ENCODE peak calls at places on chromosomes 16 and 17, in four cellular contexts. V is neural progenitor cell, Y is GM23248, I is HCT116. F is an unnamed sample.

GRCh38 chr17:32876414-32877163 is at the start of gene MYO1D:
- DNase-seq in V (peak; percentile 71), Y (peak; percentile 61), I (peak; percentile 46), F (peak; percentile 86)

GRCh38 chr17:10729334-10730193 is at the start of gene TMEM220:
- DNase-seq in V (peak; percentile 90), Y (peak; percentile 89), I (no peak), F (peak; percentile 5)

GRCh38 chr17:39626171-39626670 is 531 bp upstream of the PPP1R1B start:
- DNase-seq in V (no peak), Y (no peak), I (no peak), F (no peak)

GRCh38 chr17:45294506-45294905 is 22.3 kb downstream of the MAP3K14 start:
- DNase-seq in V (no peak), Y (peak; percentile 89), I (no peak), F (peak; percentile 54)

GRCh38 chr17:29766796-29767327 is 144.2 kb upstream of the CORO6 start:
- DNase-seq in V (no peak), Y (no peak), I (no peak), F (no peak)

GRCh38 chr16:54812229-54812628 is 118.4 kb upstream of the IRX5 start:
- DNase-seq in V (no peak), Y (peak; percentile 22), I (no peak), F (no peak)

GRCh38 chr17:1559047-1559742 is 3.4 kb downstream of the PITPNA start:
- DNase-seq in V (peak; percentile 57), Y (no peak), I (no peak), F (no peak)

GRCh38 chr17:36085710-36086268 is 4.2 kb downstream of the CCL3 start:
- DNase-seq in V (no peak), Y (peak; percentile 37), I (no peak), F (peak; percentile 16)

GRCh38 chr17:7807206-7807605 is 26.8 kb upstream of the KDM6B start:
- DNase-seq in V (no peak), Y (no peak), I (no peak), F (no peak)

GRCh38 chr17:69506489-69506888 is 92.0 kb downstream of the MAP2K6 start:
- DNase-seq in V (peak; percentile 57), Y (peak; percentile 8), I (no peak), F (no peak)

GRCh38 chr16:54633943-54634362 is 296.7 kb upstream of the IRX5 start:
- DNase-seq in V (peak; percentile 65), Y (peak; percentile 57), I (peak; percentile 39), F (peak; percentile 43)

GRCh38 chr17:3222505-3222904 is 15.0 kb downstream of the OR1A1 start:
- DNase-seq in V (no peak), Y (no peak), I (no peak), F (no peak)

GRCh38 chr16:76634847-76635697 is 357.9 kb downstream of the CNTNAP4 start:
- DNase-seq in V (no peak), Y (no peak), I (no peak), F (no peak)

GRCh38 chr16:81707411-81708321 is 71.4 kb upstream of the PLCG2 start:
- DNase-seq in V (no peak), Y (peak; percentile 80), I (no peak), F (peak; percentile 38)

GRCh38 chr17:40791116-40791515 is 8.6 kb downstream of the KRT28 start:
- DNase-seq in V (no peak), Y (no peak), I (no peak), F (no peak)

GRCh38 chr16:17304124-17304813 is 166.5 kb downstream of the XYLT1 start:
- DNase-seq in V (no peak), Y (no peak), I (peak; percentile 22), F (peak; percentile 81)

GRCh38 chr17:64617125-64617780 is 44.9 kb downstream of the SMURF2 start:
- DNase-seq in V (no peak), Y (peak; percentile 56), I (no peak), F (no peak)

GRCh38 chr17:38352245-38353083 is 820 bp downstream of the SOCS7 start:
- DNase-seq in V (peak; percentile 58), Y (peak; percentile 64), I (no peak), F (peak; percentile 31)

GRCh38 chr17:39062846-39063680 is 88.4 kb downstream of the PLXDC1 start:
- DNase-seq in V (no peak), Y (peak; percentile 70), I (no peak), F (peak; percentile 66)

GRCh38 chr16:31487720-31488629 is 5.1 kb downstream of the SLC5A2 start:
- DNase-seq in V (peak; percentile 76), Y (peak; percentile 53), I (no peak), F (peak; percentile 66)

GRCh38 chr16:3654249-3654991 is at the start of gene DNASE1:
- DNase-seq in V (peak; percentile 63), Y (peak; percentile 77), I (peak; percentile 47), F (peak; percentile 40)

GRCh38 chr17:43578699-43579569 is 32.8 kb upstream of the ETV4 start:
- DNase-seq in V (peak; percentile 51), Y (peak; percentile 62), I (no peak), F (peak; percentile 49)

GRCh38 chr17:36591434-36592315 is at the start of gene DHRS11:
- DNase-seq in V (peak; percentile 95), Y (peak; percentile 90), I (peak; percentile 19), F (peak; percentile 74)

GRCh38 chr17:55215711-55216110 is 49.0 kb upstream of the HLF start:
- DNase-seq in V (no peak), Y (no peak), I (no peak), F (no peak)

GRCh38 chr16:88208112-88208511 is 174.6 kb upstream of the ZNF469 start:
- DNase-seq in V (no peak), Y (no peak), I (no peak), F (no peak)

GRCh38 chr16:24524855-24525652 is 14.3 kb upstream of the RBBP6 start:
- DNase-seq in V (no peak), Y (no peak), I (no peak), F (no peak)

GRCh38 chr17:32117399-32117798 is 24.9 kb upstream of the RHOT1 start:
- DNase-seq in V (no peak), Y (no peak), I (no peak), F (no peak)

GRCh38 chr17:59037960-59038359 is 68.7 kb downstream of the TRIM37 start:
- DNase-seq in V (no peak), Y (no peak), I (no peak), F (no peak)

GRCh38 chr16:998211-998610 is 16.6 kb downstream of the SOX8 start:
- DNase-seq in V (no peak), Y (no peak), I (no peak), F (no peak)

GRCh38 chr17:47650525-47651522 is 1.1 kb downstream of the KPNB1 start:
- DNase-seq in V (peak; percentile 99), Y (peak; percentile 98), I (peak; percentile 96), F (peak; percentile 98)

GRCh38 chr17:47649153-47649971 is at the start of gene KPNB1:
- DNase-seq in V (peak; percentile 100), Y (peak; percentile 100), I (peak; percentile 100), F (peak; percentile 100)

GRCh38 chr17:47652570-47652969 is 2.9 kb downstream of the KPNB1 start:
- DNase-seq in V (peak; percentile 8), Y (peak; percentile 43), I (no peak), F (no peak)

GRCh38 chr17:47651704-47652103 is 2.0 kb downstream of the KPNB1 start:
- DNase-seq in V (no peak), Y (no peak), I (no peak), F (no peak)

DNA sequence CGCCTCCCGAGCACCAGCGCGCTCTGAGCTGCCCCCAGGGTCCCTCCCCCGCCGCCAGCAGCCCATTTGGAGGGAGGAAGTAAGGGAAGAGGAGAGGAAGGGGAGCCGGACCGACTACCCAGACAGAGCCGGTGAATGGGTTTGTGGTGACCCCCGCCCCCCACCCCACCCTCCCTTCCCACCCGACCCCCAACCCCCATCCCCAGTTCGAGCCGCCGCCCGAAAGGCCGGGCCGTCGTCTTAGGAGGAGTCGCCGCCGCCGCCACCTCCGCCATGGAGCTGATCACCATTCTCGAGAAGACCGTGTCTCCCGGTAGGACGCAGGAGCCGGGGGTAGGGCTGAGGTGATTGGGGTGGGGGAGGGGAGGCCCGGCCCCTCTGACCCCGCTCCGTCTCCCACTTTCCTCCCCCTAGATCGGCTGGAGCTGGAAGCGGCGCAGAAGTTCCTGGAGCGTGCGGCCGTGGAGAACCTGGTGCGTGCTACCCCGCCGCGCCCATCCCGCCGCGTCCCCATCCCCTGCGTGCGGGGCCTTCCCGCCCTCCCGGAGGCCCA is 329 bp downstream of the KPNB1 start:
- DNase-seq in V (peak; percentile 79), Y (no peak), I (no peak), F (no peak)
- H2AFZ ChIP-seq in V (no peak overlapping the region), Y (no peak overlapping the region), I (no peak overlapping the region), F (no peak overlapping the region)

DNA sequence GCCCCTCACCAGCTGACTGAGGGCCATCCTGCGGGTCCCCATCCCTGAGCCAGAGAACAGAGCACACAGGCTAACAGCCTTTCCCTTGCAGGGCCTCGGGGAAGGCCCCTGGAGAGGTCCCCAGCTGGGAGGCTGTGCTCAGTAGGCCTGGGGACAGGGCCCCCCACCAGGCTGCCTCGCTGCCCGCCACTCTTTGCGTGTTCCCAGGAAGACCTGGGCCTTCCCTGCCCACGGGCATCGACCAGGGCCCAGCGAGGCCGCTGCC is 785 bp downstream of the HID1 start:
- DNase-seq in V (no peak), Y (no peak), I (no peak), F (no peak)
- TF ChIP-seq EZH2 in V (peak; percentile 29), Y (no peak), I (no peak), F (peak; percentile 34)

DNA sequence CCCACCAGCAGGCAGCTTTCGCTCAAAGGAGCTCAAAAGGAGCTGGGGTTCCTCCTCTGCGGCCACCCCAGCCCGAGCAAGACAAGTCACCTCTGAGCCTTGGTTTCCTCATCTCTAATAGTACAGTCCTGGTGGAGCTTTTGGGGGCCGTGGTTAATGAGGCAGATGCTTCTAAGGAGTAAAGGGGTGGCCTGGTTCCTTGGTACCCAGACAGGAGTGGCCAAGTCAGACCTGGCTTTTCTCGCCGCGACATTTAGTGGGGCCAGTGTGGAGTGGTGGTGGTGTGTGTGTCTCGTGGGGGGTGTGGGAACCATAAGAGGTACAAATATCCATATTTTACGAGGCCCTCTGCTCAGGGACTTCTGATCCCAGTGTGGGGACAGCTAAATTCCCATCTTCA is 6.7 kb downstream of the FOXF1 start:
- DNase-seq in V (no peak), Y (no peak), I (no peak), F (no peak)
- H3K9ac ChIP-seq in V (no peak overlapping the region), Y (no peak overlapping the region), I (no peak overlapping the region), F (no peak overlapping the region)

GRCh38 chr16:10827691-10828341 is 9.2 kb upstream of the TVP23A start:
- DNase-seq in V (no peak), Y (peak; percentile 95), I (no peak), F (peak; percentile 62)

GRCh38 chr16:10833271-10833670 is 14.7 kb upstream of the TVP23A start:
- DNase-seq in V (no peak), Y (no peak), I (no peak), F (no peak)

GRCh38 chr16:10831899-10832886 is 13.6 kb upstream of the TVP23A start:
- DNase-seq in V (no peak), Y (no peak), I (no peak), F (no peak)

GRCh38 chr16:10824111-10824893 is 5.7 kb upstream of the TVP23A start:
- DNase-seq in V (no peak), Y (no peak), I (no peak), F (no peak)

DNA sequence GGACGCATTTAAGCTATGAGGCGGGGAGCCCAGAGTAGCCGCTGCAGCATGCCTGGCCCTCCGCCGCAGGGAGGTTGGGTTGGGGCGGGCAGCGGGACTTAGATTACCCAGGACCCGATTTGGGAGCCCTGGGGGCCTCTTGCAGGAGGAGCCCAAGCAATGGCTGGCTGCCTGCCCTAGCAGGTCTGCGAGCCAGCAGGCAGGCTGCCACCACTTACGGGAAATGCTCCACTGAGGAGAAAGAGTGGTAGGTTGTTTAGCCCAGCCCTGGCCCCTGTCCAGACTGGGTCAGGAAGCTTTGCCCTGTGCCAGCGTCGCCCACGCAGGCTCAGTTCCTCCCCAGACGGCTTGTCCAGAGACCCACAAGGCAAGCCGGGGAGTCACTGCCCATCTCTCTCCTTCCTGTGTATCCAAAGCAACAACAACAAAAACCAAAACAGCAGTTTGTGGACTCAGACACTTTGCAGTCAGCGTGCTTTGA is 10.3 kb upstream of the TVP23A start:
- DNase-seq in V (no peak), Y (peak; percentile 93), I (no peak), F (peak; percentile 73)
- H2AFZ ChIP-seq in V (peak overlapping the region; percentile 50), Y (peak overlapping the region; percentile 67), I (no peak overlapping the region), F (peak overlapping the region; percentile 79)